ENCODE peak calls at places on chromosomes 6 and 20, in five cellular contexts. R, K, M, A and D are unnamed samples. For H3K4me1 and H3K27me3, the result is how much of the 10 kb centered on the place peaks cover.

GRCh38 chr6:158270389-158271127 is 41.7 kb upstream of the TULP4 start:
- DNase-seq in R (no peak), K (no peak), M (no peak), A (no peak), D (no peak)

GRCh38 chr20:33933469-33933909 is 60.2 kb upstream of the RALY start:
- DNase-seq in R (peak), K (peak), M (peak), A (peak), D (peak)

GRCh38 chr20:23031346-23031745 is 3.8 kb upstream of the SSTR4 start:
- DNase-seq in R (no peak), K (no peak), M (no peak), A (no peak), D (no peak)

GRCh38 chr6:127484207-127484858 is 25.1 kb upstream of the KIAA0408 start:
- DNase-seq in R (peak), K (peak), M (no peak), A (no peak), D (no peak)

GRCh38 chr6:69096681-69097080 is 461.6 kb downstream of the ADGRB3 start:
- DNase-seq in R (no peak), K (no peak), M (no peak), A (no peak), D (no peak)

GRCh38 chr6:79894939-79895338 is 52.4 kb downstream of the ELOVL4 start:
- DNase-seq in R (peak), K (peak), M (no peak), A (no peak), D (no peak)

GRCh38 chr6:6689413-6690143 is 101.1 kb downstream of the LY86 start:
- DNase-seq in R (peak), K (peak), M (no peak), A (no peak), D (no peak)

GRCh38 chr6:96735332-96735731 is 101.9 kb downstream of the GPR63 start:
- DNase-seq in R (no peak), K (no peak), M (no peak), A (no peak), D (no peak)

GRCh38 chr6:53795702-53796450 is 1.1 kb downstream of the LRRC1 start:
- DNase-seq in R (peak), K (no peak), M (peak), A (no peak), D (peak)

GRCh38 chr6:90397929-90398674 is 101.5 kb upstream of the BACH2 start:
- DNase-seq in R (peak), K (peak), M (no peak), A (no peak), D (no peak)

GRCh38 chr20:43868091-43868490 is 46.6 kb upstream of the TOX2 start:
- DNase-seq in R (no peak), K (no peak), M (no peak), A (no peak), D (no peak)

GRCh38 chr6:148325316-148326068 is 17.1 kb upstream of the SASH1 start:
- DNase-seq in R (no peak), K (no peak), M (no peak), A (no peak), D (no peak)

GRCh38 chr20:36579996-36580545 is 6.7 kb downstream of the TGIF2 start:
- DNase-seq in R (peak), K (peak), M (no peak), A (no peak), D (no peak)

GRCh38 chr6:163761491-163761890 is 347.0 kb downstream of the QKI start:
- DNase-seq in R (no peak), K (no peak), M (no peak), A (no peak), D (no peak)

GRCh38 chr6:154615483-154616025 is 105.1 kb upstream of the CNKSR3 start:
- DNase-seq in R (peak), K (peak), M (peak), A (peak), D (peak)

GRCh38 chr6:105595829-105596228 is 192.9 kb upstream of the PREP start:
- DNase-seq in R (no peak), K (no peak), M (no peak), A (no peak), D (no peak)

GRCh38 chr6:36929607-36930006 is 24.9 kb upstream of the PI16 start:
- DNase-seq in R (peak), K (peak), M (no peak), A (no peak), D (no peak)

GRCh38 chr20:10716855-10717254 is 43.1 kb upstream of the JAG1 start:
- DNase-seq in R (no peak), K (peak), M (no peak), A (no peak), D (no peak)

GRCh38 chr20:17971571-17972013 is 2.8 kb downstream of the MGME1 start:
- DNase-seq in R (peak), K (peak), M (no peak), A (no peak), D (no peak)

GRCh38 chr6:13454286-13455221 is 32.8 kb downstream of the GFOD1 start:
- DNase-seq in R (peak), K (peak), M (no peak), A (no peak), D (peak)

GRCh38 chr6:27161946-27162603 is 85.4 kb upstream of the PRSS16 start:
- DNase-seq in R (peak), K (peak), M (no peak), A (no peak), D (no peak)

GRCh38 chr6:143822584-143823024 is 20.5 kb upstream of the LTV1 start:
- DNase-seq in R (no peak), K (no peak), M (no peak), A (no peak), D (peak)

GRCh38 chr6:144758602-144759001 is 473.5 kb downstream of the UTRN start:
- DNase-seq in R (peak), K (peak), M (no peak), A (no peak), D (no peak)

GRCh38 chr20:25081065-25081729 is 744 bp downstream of the VSX1 start:
- DNase-seq in R (no peak), K (no peak), M (no peak), A (peak), D (peak)

DNA sequence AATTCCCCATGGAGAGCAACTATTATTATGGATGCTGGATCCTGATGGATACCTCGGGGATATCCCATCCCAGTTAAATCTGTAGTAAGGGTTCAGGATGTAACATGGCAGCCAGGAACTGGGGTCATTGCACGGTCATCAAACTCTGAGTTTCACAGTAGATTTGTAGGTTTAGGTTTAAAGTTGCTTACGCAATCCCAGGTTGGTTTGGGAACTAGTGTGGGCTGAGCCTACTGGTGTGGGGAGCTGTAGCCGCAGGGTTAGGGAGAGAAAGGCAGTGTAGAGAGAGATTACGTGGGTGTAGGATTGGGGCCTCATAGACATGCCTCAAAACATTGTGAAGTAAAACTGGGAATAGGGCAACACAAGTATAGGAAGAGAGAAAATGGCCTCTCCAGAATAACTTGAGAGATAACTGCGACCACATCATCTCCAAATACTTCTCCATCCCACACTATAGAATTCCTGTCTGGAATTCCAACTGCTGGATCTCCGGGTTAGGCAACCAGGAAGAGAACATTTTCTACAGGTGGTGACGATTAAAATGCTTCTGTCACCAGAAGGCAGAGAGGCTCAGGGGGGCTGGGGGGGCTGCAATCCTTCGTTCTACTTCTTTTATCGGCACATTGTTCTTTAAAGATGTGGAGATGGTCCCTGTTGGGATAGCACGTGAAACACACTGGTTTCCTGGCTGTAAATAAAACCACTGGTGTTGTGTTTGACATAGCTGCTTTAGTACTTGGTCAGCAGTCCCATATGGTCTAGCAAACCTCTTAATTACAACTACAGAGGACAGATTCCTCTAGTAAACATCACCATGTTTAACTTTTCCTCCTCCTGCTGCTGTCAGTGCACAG is 44.9 kb upstream of the TMEM170B start:
- DNase-seq in R (peak), K (no peak), M (no peak), A (no peak), D (no peak)
- H3K4me1 ChIP-seq in R (under half), K (under half), M (under half), A (under half), D (under half)

GRCh38 chr20:31953749-31954148 is 1.9 kb upstream of the PDRG1 start:
- DNase-seq in R (no peak), K (no peak), M (no peak), A (no peak), D (no peak)

GRCh38 chr20:31951203-31951529 is 680 bp downstream of the PDRG1 start:
- DNase-seq in R (no peak), K (no peak), M (no peak), A (no peak), D (no peak)

GRCh38 chr20:31948008-31948407 is 3.8 kb downstream of the PDRG1 start:
- DNase-seq in R (no peak), K (no peak), M (no peak), A (no peak), D (no peak)

GRCh38 chr20:31951530-31952453 is at the start of gene PDRG1:
- DNase-seq in R (peak), K (peak), M (peak), A (peak), D (peak)

GRCh38 chr20:31949877-31950646 is 1.8 kb downstream of the PDRG1 start:
- DNase-seq in R (no peak), K (no peak), M (no peak), A (no peak), D (no peak)
- H3K27me3 ChIP-seq in R (under half), K (under half), M (under half), A (under half), D (under half)

GRCh38 chr20:20022498-20022897 is 5.3 kb downstream of the NAA20 start:
- DNase-seq in R (no peak), K (no peak), M (no peak), A (no peak), D (no peak)

GRCh38 chr20:20027284-20027683 is 10.1 kb downstream of the NAA20 start:
- DNase-seq in R (no peak), K (no peak), M (no peak), A (no peak), D (no peak)

GRCh38 chr20:20021835-20022234 is 4.7 kb downstream of the NAA20 start:
- DNase-seq in R (no peak), K (no peak), M (no peak), A (no peak), D (no peak)

GRCh38 chr20:20024942-20025341 is 7.8 kb downstream of the NAA20 start:
- DNase-seq in R (no peak), K (no peak), M (no peak), A (no peak), D (no peak)

DNA sequence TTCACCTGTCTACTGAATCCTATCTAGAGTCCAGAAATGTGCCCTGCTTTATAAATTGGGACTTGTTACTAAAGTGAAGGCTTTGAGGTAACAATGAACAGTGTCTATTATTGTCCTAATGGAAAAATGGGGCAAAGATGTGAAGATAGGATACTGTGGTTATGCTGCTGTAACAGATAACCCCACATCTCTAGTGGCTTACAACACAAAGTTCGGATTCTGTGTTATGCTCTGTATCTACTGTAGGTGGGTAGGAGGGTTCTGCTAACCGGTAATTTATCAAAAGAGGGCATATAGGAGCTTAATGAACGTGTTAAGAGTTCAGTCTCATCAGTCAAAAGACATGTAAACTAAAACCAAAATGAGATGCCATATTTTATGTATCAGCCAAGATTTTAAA is 6.2 kb downstream of the NAA20 start:
- DNase-seq in R (no peak), K (no peak), M (no peak), A (no peak), D (no peak)
- H3K4me1 ChIP-seq in R (under half), K (under half), M (under half), A (under half), D (under half)

GRCh38 chr20:58842276-58842675 is 8.4 kb downstream of the GNAS-AS1 start:
- DNase-seq in R (no peak), K (no peak), M (no peak), A (no peak), D (no peak)

GRCh38 chr20:58840816-58841538 is 9.7 kb downstream of the GNAS-AS1 start:
- DNase-seq in R (peak), K (no peak), M (no peak), A (no peak), D (no peak)

GRCh38 chr20:58845706-58846105 is 5.0 kb downstream of the GNAS-AS1 start:
- DNase-seq in R (no peak), K (no peak), M (no peak), A (no peak), D (no peak)

GRCh38 chr20:58841539-58842264 is 9.0 kb downstream of the GNAS-AS1 start:
- DNase-seq in R (no peak), K (no peak), M (no peak), A (peak), D (no peak)

DNA sequence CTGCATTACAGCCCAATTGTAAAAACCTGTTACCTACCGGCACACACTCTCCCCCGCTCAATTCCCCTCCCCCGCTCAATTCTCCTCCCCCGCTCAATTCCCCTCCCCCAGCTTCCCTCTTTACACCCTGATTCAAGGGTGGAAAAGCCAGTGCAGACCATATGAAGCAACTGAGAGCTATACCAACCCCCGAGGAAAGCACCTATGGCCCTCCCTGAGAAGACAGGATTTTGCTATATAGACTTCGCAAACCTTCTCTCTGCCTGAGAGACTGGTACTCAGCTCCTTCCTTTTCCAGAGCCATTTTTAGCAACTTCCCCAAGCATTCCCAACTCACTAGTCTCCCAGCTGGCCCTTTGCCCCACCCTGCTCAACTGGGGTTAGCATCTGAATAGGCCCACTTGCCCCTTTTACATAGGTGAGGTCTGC is 7.6 kb downstream of the GNAS-AS1 start:
- DNase-seq in R (no peak), K (no peak), M (no peak), A (peak), D (no peak)
- H3K27me3 ChIP-seq in R (under half), K (under half), M (under half), A (under half), D (half or more)

DNA sequence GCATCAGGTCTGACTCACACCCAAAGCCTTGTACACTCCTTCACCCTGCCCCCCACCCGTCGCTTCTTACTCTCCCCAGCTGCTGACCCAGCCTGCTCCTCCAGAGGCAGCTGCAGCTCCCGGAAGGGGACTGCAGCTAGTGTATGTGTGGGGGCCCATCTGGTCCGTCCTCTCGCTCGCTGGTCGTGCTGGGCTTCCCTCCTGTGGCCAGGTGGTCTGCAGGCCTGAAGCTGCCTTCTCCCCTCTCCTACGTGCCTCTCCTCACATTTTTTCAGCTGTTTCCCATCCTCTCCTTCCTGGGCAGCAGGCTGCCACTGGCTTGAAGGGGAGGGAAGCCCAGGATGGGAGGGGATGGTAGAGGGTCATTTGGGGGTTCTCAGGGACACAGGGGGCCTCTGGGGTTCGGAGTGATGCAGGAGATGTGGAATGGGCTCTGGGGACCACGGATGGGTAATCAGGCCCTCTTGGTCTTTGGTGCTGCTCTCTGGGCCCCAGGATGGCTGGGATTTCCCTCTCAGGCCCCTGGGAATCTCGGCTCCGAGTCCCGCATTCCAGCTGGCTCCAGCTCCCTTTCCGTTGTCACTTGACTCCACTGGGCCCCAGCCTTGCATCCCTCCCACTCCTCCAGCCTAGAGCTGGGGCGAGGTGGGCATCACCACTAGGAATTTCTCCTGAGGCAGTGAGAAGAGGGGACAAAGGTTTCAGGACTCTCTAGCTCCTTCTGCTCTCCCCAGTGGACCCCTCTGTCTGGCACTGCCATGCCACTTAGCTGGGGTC is 2.1 kb upstream of the DDR1 start:
- DNase-seq in R (peak), K (peak), M (no peak), A (peak), D (no peak)
- H3K4me1 ChIP-seq in R (under half), K (under half), M (under half), A (under half), D (half or more)

GRCh38 chr20:2065111-2065510 is 36.5 kb upstream of the STK35 start:
- DNase-seq in R (peak), K (no peak), M (no peak), A (no peak), D (no peak)
- H3K27me3 ChIP-seq in R (under half), K (under half), M (under half), A (under half), D (under half)